ENCODE peak calls at places on chromosomes 4 and X, in six cellular contexts. One of them, this sample, is unnamed.

GRCh38 chr4:94032754-94033153 is 174.9 kb upstream of the SMARCAD1 start:
- DNase-seq in HL-60: no peak
- DNase-seq in transverse colon: no peak
- DNase-seq in breast epithelium: no peak
- DNase-seq in K562: no peak
- DNase-seq in SK-N-SH: peak; percentile 46
- DNase-seq in this sample: no peak

GRCh38 chr4:5472166-5472565 is 236.2 kb downstream of the EVC2 start:
- DNase-seq in HL-60: no peak
- DNase-seq in transverse colon: no peak
- DNase-seq in breast epithelium: no peak
- DNase-seq in K562: no peak
- DNase-seq in SK-N-SH: no peak
- DNase-seq in this sample: no peak

GRCh38 chr4:8665406-8666360 is 73.1 kb downstream of the CPZ start:
- DNase-seq in HL-60: no peak
- DNase-seq in transverse colon: no peak
- DNase-seq in breast epithelium: no peak
- DNase-seq in K562: no peak
- DNase-seq in SK-N-SH: no peak
- DNase-seq in this sample: no peak

GRCh38 chr4:142846729-142847606 is 867 bp upstream of the INPP4B start:
- DNase-seq in HL-60: no peak
- DNase-seq in transverse colon: peak; percentile 71
- DNase-seq in breast epithelium: peak; percentile 32
- DNase-seq in K562: peak; percentile 6
- DNase-seq in SK-N-SH: peak; percentile 63
- DNase-seq in this sample: peak; percentile 52

GRCh38 chr4:137641554-137641953 is 109.3 kb upstream of the PCDH18 start:
- DNase-seq in HL-60: no peak
- DNase-seq in transverse colon: no peak
- DNase-seq in breast epithelium: no peak
- DNase-seq in K562: no peak
- DNase-seq in SK-N-SH: no peak
- DNase-seq in this sample: no peak

GRCh38 chr4:76781698-76782595 is 116.0 kb downstream of the SOWAHB start:
- DNase-seq in HL-60: no peak
- DNase-seq in transverse colon: no peak
- DNase-seq in breast epithelium: peak; percentile 56
- DNase-seq in K562: peak; percentile 34
- DNase-seq in SK-N-SH: no peak
- DNase-seq in this sample: peak; percentile 17

GRCh38 chr4:41400296-41400695 is 137.7 kb upstream of the LIMCH1 start:
- DNase-seq in HL-60: no peak
- DNase-seq in transverse colon: no peak
- DNase-seq in breast epithelium: no peak
- DNase-seq in K562: no peak
- DNase-seq in SK-N-SH: no peak
- DNase-seq in this sample: no peak

GRCh38 chr4:138908134-138908533 is 107.4 kb upstream of the NOCT start:
- DNase-seq in HL-60: no peak
- DNase-seq in transverse colon: no peak
- DNase-seq in breast epithelium: no peak
- DNase-seq in K562: no peak
- DNase-seq in SK-N-SH: no peak
- DNase-seq in this sample: no peak

GRCh38 chr4:24763631-24764302 is 31.6 kb upstream of the SOD3 start:
- DNase-seq in HL-60: no peak
- DNase-seq in transverse colon: no peak
- DNase-seq in breast epithelium: peak; percentile 37
- DNase-seq in K562: no peak
- DNase-seq in SK-N-SH: no peak
- DNase-seq in this sample: peak; percentile 68

GRCh38 chrX:24482823-24483410 is 17.8 kb downstream of the PDK3 start:
- DNase-seq in HL-60: no peak
- DNase-seq in transverse colon: no peak
- DNase-seq in breast epithelium: no peak
- DNase-seq in K562: no peak
- DNase-seq in SK-N-SH: no peak
- DNase-seq in this sample: no peak

GRCh38 chr4:40552536-40552935 is 77.1 kb downstream of the RBM47 start:
- DNase-seq in HL-60: no peak
- DNase-seq in transverse colon: no peak
- DNase-seq in breast epithelium: peak; percentile 20
- DNase-seq in K562: no peak
- DNase-seq in SK-N-SH: no peak
- DNase-seq in this sample: peak; percentile 45

GRCh38 chrX:109927663-109928273 is 75.1 kb upstream of the TMEM164 start:
- DNase-seq in HL-60: no peak
- DNase-seq in transverse colon: no peak
- DNase-seq in breast epithelium: no peak
- DNase-seq in K562: no peak
- DNase-seq in SK-N-SH: no peak
- DNase-seq in this sample: no peak
- TF ChIP-seq CTCF in HL-60: no peak
- TF ChIP-seq CTCF in transverse colon: no peak
- TF ChIP-seq CTCF in breast epithelium: no peak
- TF ChIP-seq CTCF in K562: no peak
- TF ChIP-seq CTCF in SK-N-SH: no peak
- TF ChIP-seq CTCF in this sample: no peak

DNA sequence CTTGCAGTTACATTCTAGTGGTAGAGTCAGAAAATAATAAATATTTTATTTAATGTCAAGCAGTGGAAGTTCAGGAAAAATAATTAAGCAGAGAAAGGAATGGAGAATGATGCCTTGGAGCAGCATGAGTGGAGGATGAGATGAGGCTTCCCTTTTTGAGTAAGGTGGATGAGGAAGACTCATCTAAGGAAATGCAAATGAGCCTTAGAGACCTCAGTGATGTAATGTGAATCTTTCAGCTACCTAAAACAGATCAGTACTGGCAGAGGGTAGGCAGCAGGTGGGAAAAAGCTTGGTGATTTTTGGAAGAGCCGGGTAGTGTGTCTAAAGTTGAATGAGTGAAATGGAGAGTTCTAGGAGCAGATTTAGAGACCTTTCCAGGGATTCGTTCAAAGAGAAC is 118.2 kb downstream of the GRID2 start:
- DNase-seq in HL-60: no peak
- DNase-seq in transverse colon: no peak
- DNase-seq in breast epithelium: no peak
- DNase-seq in K562: no peak
- DNase-seq in SK-N-SH: no peak
- DNase-seq in this sample: no peak
- TF ChIP-seq POLR2AphosphoS5 in HL-60: no peak
- TF ChIP-seq POLR2AphosphoS5 in transverse colon: no peak
- TF ChIP-seq POLR2AphosphoS5 in breast epithelium: no peak
- TF ChIP-seq POLR2AphosphoS5 in K562: no peak
- TF ChIP-seq POLR2AphosphoS5 in SK-N-SH: no peak
- TF ChIP-seq POLR2AphosphoS5 in this sample: no peak

GRCh38 chrX:21975242-21975641 is 34.7 kb downstream of the SMS start:
- DNase-seq in HL-60: no peak
- DNase-seq in transverse colon: no peak
- DNase-seq in breast epithelium: no peak
- DNase-seq in K562: no peak
- DNase-seq in SK-N-SH: no peak
- DNase-seq in this sample: no peak
- H3K27ac ChIP-seq in HL-60: no peak overlapping the region
- H3K27ac ChIP-seq in transverse colon: peak overlapping the region; percentile 65
- H3K27ac ChIP-seq in breast epithelium: peak overlapping the region; percentile 53
- H3K27ac ChIP-seq in K562: no peak overlapping the region
- H3K27ac ChIP-seq in SK-N-SH: no peak overlapping the region
- H3K27ac ChIP-seq in this sample: peak overlapping the region; percentile 75

GRCh38 chr4:177385576-177386320 is 56.5 kb downstream of the AGA start:
- DNase-seq in HL-60: no peak
- DNase-seq in transverse colon: no peak
- DNase-seq in breast epithelium: no peak
- DNase-seq in K562: no peak
- DNase-seq in SK-N-SH: no peak
- DNase-seq in this sample: no peak

GRCh38 chr4:177384856-177385396 is 57.3 kb downstream of the AGA start:
- DNase-seq in HL-60: no peak
- DNase-seq in transverse colon: no peak
- DNase-seq in breast epithelium: no peak
- DNase-seq in K562: no peak
- DNase-seq in SK-N-SH: no peak
- DNase-seq in this sample: no peak

GRCh38 chr4:177381762-177382310 is 60.4 kb downstream of the AGA start:
- DNase-seq in HL-60: no peak
- DNase-seq in transverse colon: no peak
- DNase-seq in breast epithelium: no peak
- DNase-seq in K562: no peak
- DNase-seq in SK-N-SH: no peak
- DNase-seq in this sample: no peak

GRCh38 chr4:177375971-177376370 is 66.3 kb downstream of the AGA start:
- DNase-seq in HL-60: peak; percentile 29
- DNase-seq in transverse colon: no peak
- DNase-seq in breast epithelium: no peak
- DNase-seq in K562: peak; percentile 14
- DNase-seq in SK-N-SH: no peak
- DNase-seq in this sample: no peak

GRCh38 chr4:177380730-177381287 is 61.4 kb downstream of the AGA start:
- DNase-seq in HL-60: peak; percentile 31
- DNase-seq in transverse colon: no peak
- DNase-seq in breast epithelium: no peak
- DNase-seq in K562: peak; percentile 50
- DNase-seq in SK-N-SH: peak; percentile 47
- DNase-seq in this sample: no peak
- TF ChIP-seq CTCF in HL-60: no peak
- TF ChIP-seq CTCF in transverse colon: no peak
- TF ChIP-seq CTCF in breast epithelium: no peak
- TF ChIP-seq CTCF in K562: peak; percentile 55
- TF ChIP-seq CTCF in SK-N-SH: peak; percentile 41
- TF ChIP-seq CTCF in this sample: no peak

GRCh38 chr4:186241616-186242015 is 14.3 kb downstream of the KLKB1 start:
- DNase-seq in HL-60: no peak
- DNase-seq in transverse colon: no peak
- DNase-seq in breast epithelium: no peak
- DNase-seq in K562: no peak
- DNase-seq in SK-N-SH: no peak
- DNase-seq in this sample: no peak

GRCh38 chr4:186240452-186240847 is 13.1 kb downstream of the KLKB1 start:
- DNase-seq in HL-60: no peak
- DNase-seq in transverse colon: no peak
- DNase-seq in breast epithelium: no peak
- DNase-seq in K562: no peak
- DNase-seq in SK-N-SH: no peak
- DNase-seq in this sample: no peak

GRCh38 chr4:186243331-186243730 is 16.0 kb downstream of the KLKB1 start:
- DNase-seq in HL-60: no peak
- DNase-seq in transverse colon: no peak
- DNase-seq in breast epithelium: no peak
- DNase-seq in K562: no peak
- DNase-seq in SK-N-SH: no peak
- DNase-seq in this sample: no peak

GRCh38 chr4:186244835-186245234 is 17.5 kb downstream of the KLKB1 start:
- DNase-seq in HL-60: no peak
- DNase-seq in transverse colon: no peak
- DNase-seq in breast epithelium: no peak
- DNase-seq in K562: no peak
- DNase-seq in SK-N-SH: no peak
- DNase-seq in this sample: no peak

GRCh38 chr4:186240848-186241491 is 13.7 kb downstream of the KLKB1 start:
- DNase-seq in HL-60: no peak
- DNase-seq in transverse colon: no peak
- DNase-seq in breast epithelium: no peak
- DNase-seq in K562: no peak
- DNase-seq in SK-N-SH: no peak
- DNase-seq in this sample: no peak
- TF ChIP-seq POLR2AphosphoS5 in HL-60: no peak
- TF ChIP-seq POLR2AphosphoS5 in transverse colon: no peak
- TF ChIP-seq POLR2AphosphoS5 in breast epithelium: no peak
- TF ChIP-seq POLR2AphosphoS5 in K562: no peak
- TF ChIP-seq POLR2AphosphoS5 in SK-N-SH: no peak
- TF ChIP-seq POLR2AphosphoS5 in this sample: no peak

This sample was measured in prostate gland.